ENCODE peak calls at places on chromosome 9, in seven cellular contexts. V is upper lobe of right lung, H is heart right ventricle, A is GM12878, Y is A549, T is HCT116, Z is K562. W is an unnamed sample.

GRCh38 chr9:124343533-124344290 is 71.5 kb downstream of the PSMB7 start:
- ATAC-seq in A (no peak), Z (no peak), V (no peak), H (no peak), T (peak; percentile 10), Y (no peak), W (no peak)

GRCh38 chr9:136681945-136682699 is 5.1 kb downstream of the AGPAT2 start:
- ATAC-seq in A (no peak), H (no peak), V (no peak), Z (no peak), Y (no peak), T (no peak), W (no peak)

GRCh38 chr9:136604823-136605525 is 57.7 kb upstream of the EGFL7 start:
- ATAC-seq in Z (peak; percentile 33), A (no peak), T (no peak), Y (peak; percentile 8), V (peak; percentile 27), H (peak; percentile 62), W (no peak)

GRCh38 chr9:128150594-128151342 is 1.5 kb downstream of the LCN2 start:
- ATAC-seq in H (peak; percentile 12), A (peak; percentile 71), Y (peak; percentile 73), Z (peak; percentile 94), V (peak; percentile 11), T (peak; percentile 89), W (no peak)

GRCh38 chr9:78605029-78605930 is 308.4 kb downstream of the PSAT1 start:
- ATAC-seq in T (no peak), Z (no peak), A (no peak), V (no peak), H (no peak), Y (no peak), W (no peak)

GRCh38 chr9:133991211-133991921 is 758 bp downstream of the VAV2 start:
- ATAC-seq in H (no peak), Y (peak; percentile 2), T (peak; percentile 4), A (peak; percentile 6), Z (no peak), V (no peak), W (no peak)

GRCh38 chr9:129558551-129559505 is 62.1 kb downstream of the C9orf50 start:
- ATAC-seq in Z (no peak), Y (peak; percentile 54), V (no peak), T (peak; percentile 42), H (peak; percentile 20), A (peak; percentile 41), W (no peak)

GRCh38 chr9:129323376-129323998 is 145.4 kb upstream of the IER5L start:
- ATAC-seq in Z (no peak), Y (no peak), V (no peak), H (no peak), T (no peak), A (no peak), W (no peak)

GRCh38 chr9:33273266-33273971 is 8.6 kb downstream of the CHMP5 start:
- ATAC-seq in T (no peak), Y (no peak), V (no peak), A (no peak), Z (no peak), H (no peak), W (no peak)

GRCh38 chr9:87375397-87376073 is 122.1 kb upstream of the DAPK1 start:
- ATAC-seq in A (no peak), T (no peak), H (no peak), V (peak; percentile 36), Y (peak; percentile 64), Z (no peak), W (no peak)

GRCh38 chr9:93304574-93305496 is 120.9 kb downstream of the WNK2 start:
- ATAC-seq in Z (peak; percentile 84), Y (peak; percentile 89), A (peak; percentile 68), V (peak; percentile 49), T (peak; percentile 73), H (peak; percentile 80), W (peak; percentile 50)

GRCh38 chr9:92988215-92988731 is 41.0 kb downstream of the FGD3 start:
- ATAC-seq in Z (no peak), Y (no peak), A (no peak), T (peak; percentile 44), H (no peak), V (no peak), W (no peak)

GRCh38 chr9:115379719-115380118 is 261.8 kb upstream of the TNC start:
- ATAC-seq in Z (no peak), Y (no peak), V (no peak), T (no peak), A (no peak), H (no peak), W (no peak)

GRCh38 chr9:114709636-114710035 is 27.6 kb upstream of the TEX48 start:
- ATAC-seq in Z (no peak), H (no peak), Y (no peak), A (no peak), T (no peak), V (no peak), W (no peak)

GRCh38 chr9:92455217-92455616 is 27.1 kb downstream of the ASPN start:
- ATAC-seq in H (no peak), V (no peak), Z (peak; percentile 87), A (peak; percentile 65), T (peak; percentile 91), Y (peak; percentile 81), W (no peak)

GRCh38 chr9:35691757-35692301 is 2.1 kb upstream of the TPM2 start:
- ATAC-seq in Z (no peak), T (no peak), Y (no peak), H (no peak), A (no peak), V (no peak), W (peak; percentile 56)
- H3K27ac ChIP-seq in Z (peak overlapping the region; percentile 86), T (no peak overlapping the region), Y (peak overlapping the region; percentile 93), H (peak overlapping the region; percentile 97), A (no peak overlapping the region), V (peak overlapping the region; percentile 83), W (peak overlapping the region; percentile 97)

GRCh38 chr9:40909821-40910220 is 218.7 kb downstream of the FOXD4L6 start:
- ATAC-seq in T (no peak), V (no peak), H (no peak), A (no peak), Z (no peak), Y (no peak), W (no peak)
- H3K9me3 ChIP-seq in T (peaks cover 3% of the 10 kb centered on the region), V (peaks cover 93% of the 10 kb centered on the region), H (peaks cover 100% of the 10 kb centered on the region), A (peaks cover 2% of the 10 kb centered on the region), Z (peaks cover 1% of the 10 kb centered on the region), Y (peaks cover 94% of the 10 kb centered on the region), W (peaks cover 14% of the 10 kb centered on the region)

DNA sequence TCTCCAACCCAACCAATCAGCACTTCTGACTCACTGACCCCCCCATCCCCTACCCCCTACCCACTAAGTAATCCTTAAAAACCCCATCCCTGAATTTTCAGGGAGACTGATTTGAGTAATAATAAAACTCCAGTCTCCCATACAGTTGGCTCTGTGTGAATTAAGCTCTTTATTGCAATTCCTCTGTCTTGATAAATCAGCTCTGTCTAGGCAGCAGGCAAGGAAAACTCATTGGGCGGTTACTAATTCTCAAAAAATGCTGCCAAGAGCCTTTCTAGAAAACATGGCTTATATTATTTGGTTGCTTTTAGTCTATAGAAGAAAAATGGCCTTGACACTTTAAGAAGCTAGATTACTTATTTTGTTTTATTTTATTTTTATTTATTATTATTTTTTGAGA is 131.7 kb downstream of the SUSD1 start:
- ATAC-seq in Z (no peak), Y (no peak), H (no peak), A (no peak), T (no peak), V (no peak), W (no peak)
- H3K27ac ChIP-seq in Z (no peak overlapping the region), Y (peak overlapping the region; percentile 87), H (no peak overlapping the region), A (no peak overlapping the region), T (no peak overlapping the region), V (no peak overlapping the region), W (no peak overlapping the region)

GRCh38 chr9:81445331-81445921 is 243.9 kb downstream of the TLE1 start:
- ATAC-seq in A (no peak), H (no peak), V (no peak), T (no peak), Z (no peak), Y (no peak), W (no peak)
- H3K9me3 ChIP-seq in A (no peaks in the 10 kb centered on the region), H (peaks cover 45% of the 10 kb centered on the region), V (no peaks in the 10 kb centered on the region), T (no peaks in the 10 kb centered on the region), Z (no peaks in the 10 kb centered on the region), Y (peaks cover 51% of the 10 kb centered on the region), W (no peaks in the 10 kb centered on the region)

DNA sequence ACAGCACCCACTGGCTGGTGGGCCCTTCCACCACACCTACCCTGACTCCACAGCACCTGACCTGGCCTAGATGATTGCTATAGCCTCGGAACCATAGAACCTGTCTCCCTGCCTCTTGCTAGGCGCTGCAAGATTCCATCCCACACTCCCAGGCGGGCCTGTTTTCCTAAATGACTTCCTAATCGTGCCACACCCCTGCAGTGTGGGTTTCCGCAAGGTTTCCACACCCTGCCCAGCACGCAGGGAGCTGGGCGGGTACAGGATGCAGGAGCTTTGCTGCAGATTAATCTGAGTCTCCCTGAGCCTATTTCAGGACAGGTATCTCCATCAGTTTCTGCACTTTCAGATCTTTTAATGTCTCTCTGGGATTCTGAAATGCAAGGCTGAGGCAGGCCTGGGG is 62.9 kb downstream of the SHB start:
- ATAC-seq in A (no peak), Y (no peak), T (no peak), H (peak; percentile 54), Z (no peak), V (no peak), W (peak; percentile 31)
- H3K27ac ChIP-seq in A (no peak overlapping the region), Y (peak overlapping the region; percentile 88), T (peak overlapping the region; percentile 31), H (peak overlapping the region; percentile 13), Z (no peak overlapping the region), V (no peak overlapping the region), W (no peak overlapping the region)

DNA sequence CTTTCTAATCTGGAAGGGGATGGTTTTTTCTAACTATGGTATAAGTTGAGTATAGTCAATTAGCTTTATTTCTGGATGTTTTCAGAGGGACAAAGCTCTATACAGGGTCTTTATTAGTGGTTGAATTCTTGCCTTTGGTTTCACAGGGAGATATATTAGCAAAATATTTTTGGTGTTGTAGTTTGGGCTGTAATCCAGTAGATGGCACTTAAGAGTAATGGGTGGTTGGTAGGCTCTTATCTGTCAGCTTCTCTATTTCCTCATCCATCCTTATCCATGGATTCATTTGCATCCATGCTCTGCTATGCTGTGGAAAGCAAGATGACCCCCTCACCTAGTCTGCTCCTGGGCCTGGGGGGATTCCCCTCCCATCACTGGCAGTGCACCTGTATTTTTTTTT is 363.6 kb upstream of the CYLC2 start:
- ATAC-seq in Z (no peak), H (no peak), Y (no peak), A (no peak), V (no peak), T (no peak), W (no peak)
- H3K9me3 ChIP-seq in Z (no peaks in the 10 kb centered on the region), H (peaks cover 14% of the 10 kb centered on the region), Y (peaks cover 4% of the 10 kb centered on the region), A (no peaks in the 10 kb centered on the region), V (no peaks in the 10 kb centered on the region), T (peaks cover 5% of the 10 kb centered on the region), W (peaks cover 9% of the 10 kb centered on the region)

GRCh38 chr9:13383216-13383615 is 103.7 kb upstream of the MPDZ start:
- ATAC-seq in Y (no peak), H (no peak), Z (no peak), T (no peak), A (no peak), V (no peak), W (no peak)
- H3K27ac ChIP-seq in Y (no peak overlapping the region), H (no peak overlapping the region), Z (no peak overlapping the region), T (no peak overlapping the region), A (no peak overlapping the region), V (no peak overlapping the region), W (no peak overlapping the region)

W was measured in gastroesophageal sphincter.